ENCODE peak calls at places on chromosome 21, in four cellular contexts. C is ELR; B is CD4-positive, alpha-beta T cell; L is brain microvascular endothelial cell. F is an unnamed sample.

GRCh38 chr21:39630191-39630591 is 17.5 kb downstream of the B3GALT5 start:
- DNase-seq in C (peak; percentile 79), L (peak; percentile 33), B (no peak), F (no peak)

GRCh38 chr21:32748529-32748928 is 20.7 kb upstream of the SYNJ1 start:
- DNase-seq in B (no peak), L (no peak), C (no peak), F (no peak)

GRCh38 chr21:34915364-34915834 is 133.7 kb downstream of the RUNX1 start:
- DNase-seq in C (peak; percentile 81), L (no peak), B (no peak), F (no peak)

GRCh38 chr21:38954450-38955059 is 148.8 kb downstream of the ETS2 start:
- DNase-seq in B (no peak), C (no peak), L (no peak), F (no peak)

GRCh38 chr21:32233055-32233546 is 45.7 kb downstream of the MIS18A start:
- DNase-seq in L (no peak), C (no peak), B (no peak), F (no peak)

GRCh38 chr21:45764792-45765191 is 121.3 kb downstream of the PCBP3 start:
- DNase-seq in B (no peak), L (no peak), C (no peak), F (no peak)

GRCh38 chr21:34743831-34744230 is 75.0 kb downstream of the CLIC6 start:
- DNase-seq in B (no peak), C (peak; percentile 89), L (peak; percentile 18), F (no peak)

GRCh38 chr21:15203740-15204139 is 138.9 kb upstream of the NRIP1 start:
- DNase-seq in L (no peak), B (no peak), C (no peak), F (no peak)

GRCh38 chr21:42556960-42557359 is 43.3 kb downstream of the SLC37A1 start:
- DNase-seq in C (no peak), B (no peak), L (no peak), F (no peak)

GRCh38 chr21:19607983-19608668 is 1204.5 kb upstream of the TMPRSS15 start:
- DNase-seq in B (no peak), C (no peak), L (no peak), F (no peak)

GRCh38 chr21:26421724-26422123 is 151.4 kb downstream of the CYYR1 start:
- DNase-seq in L (no peak), C (no peak), B (no peak), F (no peak)

GRCh38 chr21:27831821-27832569 is 865.1 kb upstream of the ADAMTS5 start:
- DNase-seq in L (no peak), C (peak; percentile 60), B (no peak), F (no peak)

F was measured in stimulated activated effector memory CD8-positive, alpha-beta T cell treated with anti-CD3 and anti-CD28 coated beads, Interleukin-12 subunit alpha, Interleukin-12 subunit beta, amount 100 ng/mL, for 72 hours.